ENCODE peak calls at places on chromosomes 12 and 14, in six cellular contexts. O is SK-N-DZ, H is adipocyte, M is AG10803, J is astrocyte of the spinal cord, S is NCI-H345. P is an unnamed sample.

GRCh38 chr12:7229741-7230140 is 40.3 kb downstream of the PEX5 start:
- DNase-seq in O (no peak), H (no peak), M (peak; percentile 22), J (no peak), S (no peak), P (no peak)

GRCh38 chr12:24378548-24379011 is 429.1 kb upstream of the SOX5 start:
- DNase-seq in O (no peak), H (no peak), M (no peak), J (peak; percentile 87), S (peak; percentile 44), P (no peak)

GRCh38 chr14:56811596-56812363 is 1.5 kb upstream of the OTX2 start:
- DNase-seq in O (no peak), H (no peak), M (no peak), J (no peak), S (no peak), P (no peak)

GRCh38 chr12:52043386-52044212 is 7.6 kb upstream of the NR4A1 start:
- DNase-seq in O (no peak), H (no peak), M (peak; percentile 83), J (no peak), S (no peak), P (peak; percentile 60)

GRCh38 chr14:72554994-72555608 is 338.8 kb downstream of the DPF3 start:
- DNase-seq in O (no peak), H (no peak), M (no peak), J (no peak), S (no peak), P (no peak)

GRCh38 chr12:125193798-125194562 is 128.7 kb downstream of the AACS start:
- DNase-seq in O (peak; percentile 61), H (peak; percentile 54), M (no peak), J (peak; percentile 37), S (peak; percentile 20), P (peak; percentile 39)

GRCh38 chr12:57237952-57238853 is 8.7 kb downstream of the SHMT2 start:
- DNase-seq in O (no peak), H (no peak), M (no peak), J (no peak), S (peak; percentile 59), P (no peak)

GRCh38 chr14:26528415-26529182 is 69.2 kb downstream of the NOVA1 start:
- DNase-seq in O (no peak), H (no peak), M (peak; percentile 59), J (peak; percentile 25), S (no peak), P (peak; percentile 6)

GRCh38 chr12:117470804-117471203 is 109.4 kb upstream of the NOS1 start:
- DNase-seq in O (no peak), H (no peak), M (no peak), J (no peak), S (no peak), P (no peak)

GRCh38 chr12:53049582-53050318 is at the start of gene TNS2:
- DNase-seq in O (peak; percentile 55), H (peak; percentile 57), M (peak; percentile 65), J (no peak), S (no peak), P (peak; percentile 58)

GRCh38 chr14:96673706-96674105 is 123.5 kb upstream of the VRK1 start:
- DNase-seq in O (no peak), H (no peak), M (no peak), J (no peak), S (no peak), P (no peak)

GRCh38 chr14:35438910-35439713 is 34.6 kb upstream of the NFKBIA start:
- DNase-seq in O (no peak), H (peak; percentile 32), M (no peak), J (no peak), S (no peak), P (peak; percentile 19)

GRCh38 chr12:64461634-64462414 is 9.9 kb downstream of the TBK1 start:
- DNase-seq in O (no peak), H (peak; percentile 71), M (peak; percentile 96), J (peak; percentile 65), S (no peak), P (peak; percentile 82)

GRCh38 chr12:67442896-67443295 is 173.7 kb downstream of the CAND1 start:
- DNase-seq in O (peak; percentile 34), H (no peak), M (no peak), J (no peak), S (no peak), P (no peak)

GRCh38 chr12:15788266-15789214 is 648 bp downstream of the EPS8 start:
- DNase-seq in O (no peak), H (peak; percentile 76), M (peak; percentile 52), J (peak; percentile 63), S (peak; percentile 52), P (peak; percentile 41)

GRCh38 chr12:22228022-22228875 is 106.3 kb downstream of the ST8SIA1 start:
- DNase-seq in O (no peak), H (peak; percentile 19), M (peak; percentile 55), J (no peak), S (no peak), P (peak; percentile 53)

GRCh38 chr12:70854138-70854537 is 66.4 kb downstream of the PTPRR start:
- DNase-seq in O (no peak), H (no peak), M (peak; percentile 41), J (no peak), S (no peak), P (no peak)

GRCh38 chr14:23481362-23481970 is 12.0 kb downstream of the NGDN start:
- DNase-seq in O (no peak), H (peak; percentile 18), M (no peak), J (peak; percentile 20), S (no peak), P (peak; percentile 27)

GRCh38 chr12:46722737-46723136 is 103.1 kb downstream of the SLC38A4 start:
- DNase-seq in O (no peak), H (no peak), M (peak; percentile 77), J (no peak), S (no peak), P (peak; percentile 15)

GRCh38 chr12:115506822-115507629 is 770.5 kb downstream of the MED13L start:
- DNase-seq in O (no peak), H (no peak), M (no peak), J (no peak), S (no peak), P (no peak)

GRCh38 chr12:97487470-97487869 is 24.9 kb downstream of the RMST start:
- DNase-seq in O (peak; percentile 28), H (no peak), M (no peak), J (no peak), S (no peak), P (no peak)

GRCh38 chr14:74554742-74555362 is 57.2 kb downstream of the LTBP2 start:
- DNase-seq in O (no peak), H (no peak), M (no peak), J (no peak), S (no peak), P (no peak)

GRCh38 chr14:94011795-94012194 is 14.3 kb upstream of the OTUB2 start:
- DNase-seq in O (no peak), H (peak; percentile 62), M (peak; percentile 72), J (peak; percentile 10), S (peak; percentile 48), P (peak; percentile 32)

GRCh38 chr14:79842270-79842669 is 369.0 kb downstream of the DIO2 start:
- DNase-seq in O (no peak), H (peak; percentile 6), M (peak; percentile 9), J (peak; percentile 71), S (no peak), P (no peak)